ENCODE peak calls at places on chromosomes 5 and 9, in five cellular contexts. One of them, this sample, is unnamed. For H3K36me3, the result is how much of the 10 kb centered on the place peaks cover.

GRCh38 chr5:126503602-126504104 is 80.4 kb downstream of the GRAMD2B start:
- DNase-seq in esophagus squamous epithelium: no peak
- DNase-seq in IMR-90: peak
- DNase-seq in neural progenitor cell: no peak
- DNase-seq in MM.1S: no peak
- DNase-seq in this sample: peak

GRCh38 chr5:14211818-14212799 is 69.0 kb downstream of the TRIO start:
- DNase-seq in IMR-90: no peak
- DNase-seq in neural progenitor cell: no peak
- DNase-seq in MM.1S: peak
- DNase-seq in esophagus squamous epithelium: no peak
- DNase-seq in this sample: no peak

GRCh38 chr9:33139421-33140228 is 27.5 kb downstream of the B4GALT1 start:
- DNase-seq in IMR-90: peak
- DNase-seq in MM.1S: no peak
- DNase-seq in esophagus squamous epithelium: no peak
- DNase-seq in neural progenitor cell: peak
- DNase-seq in this sample: peak

GRCh38 chr5:122653087-122654017 is 121.5 kb upstream of the SNX2 start:
- DNase-seq in neural progenitor cell: no peak
- DNase-seq in esophagus squamous epithelium: no peak
- DNase-seq in IMR-90: peak
- DNase-seq in MM.1S: no peak
- DNase-seq in this sample: peak

GRCh38 chr9:137705443-137705863 is 86.6 kb downstream of the EHMT1 start:
- DNase-seq in IMR-90: no peak
- DNase-seq in esophagus squamous epithelium: no peak
- DNase-seq in MM.1S: no peak
- DNase-seq in neural progenitor cell: no peak
- DNase-seq in this sample: no peak

GRCh38 chr5:8226148-8226547 is 357.2 kb downstream of the MTRR start:
- DNase-seq in MM.1S: peak
- DNase-seq in neural progenitor cell: no peak
- DNase-seq in esophagus squamous epithelium: no peak
- DNase-seq in IMR-90: no peak
- DNase-seq in this sample: no peak

GRCh38 chr5:143025971-143026370 is 255.8 kb downstream of the ARHGAP26 start:
- DNase-seq in esophagus squamous epithelium: no peak
- DNase-seq in MM.1S: no peak
- DNase-seq in neural progenitor cell: no peak
- DNase-seq in IMR-90: peak
- DNase-seq in this sample: no peak

GRCh38 chr9:97628668-97629067 is 4.5 kb downstream of the TSTD2 start:
- DNase-seq in MM.1S: no peak
- DNase-seq in esophagus squamous epithelium: no peak
- DNase-seq in neural progenitor cell: peak
- DNase-seq in IMR-90: no peak
- DNase-seq in this sample: no peak

GRCh38 chr9:136949239-136949816 is 2.7 kb upstream of the LCN12 start:
- DNase-seq in MM.1S: no peak
- DNase-seq in esophagus squamous epithelium: no peak
- DNase-seq in IMR-90: no peak
- DNase-seq in neural progenitor cell: peak
- DNase-seq in this sample: no peak

GRCh38 chr5:142499591-142500384 is 175.0 kb upstream of the SPRY4 start:
- DNase-seq in esophagus squamous epithelium: no peak
- DNase-seq in neural progenitor cell: no peak
- DNase-seq in MM.1S: no peak
- DNase-seq in IMR-90: no peak
- DNase-seq in this sample: no peak

GRCh38 chr5:43839218-43839617 is 236.2 kb downstream of the NNT start:
- DNase-seq in neural progenitor cell: no peak
- DNase-seq in MM.1S: no peak
- DNase-seq in esophagus squamous epithelium: no peak
- DNase-seq in IMR-90: peak
- DNase-seq in this sample: peak

GRCh38 chr9:25260056-25260455 is 418.2 kb downstream of the TUSC1 start:
- DNase-seq in esophagus squamous epithelium: no peak
- DNase-seq in MM.1S: no peak
- DNase-seq in IMR-90: no peak
- DNase-seq in neural progenitor cell: no peak
- DNase-seq in this sample: no peak

GRCh38 chr9:72315510-72316287 is 49.3 kb downstream of the ZFAND5 start:
- DNase-seq in esophagus squamous epithelium: no peak
- DNase-seq in neural progenitor cell: peak
- DNase-seq in MM.1S: no peak
- DNase-seq in IMR-90: peak
- DNase-seq in this sample: no peak

GRCh38 chr5:178114325-178115135 is 1.2 kb downstream of the N4BP3 start:
- DNase-seq in neural progenitor cell: peak
- DNase-seq in esophagus squamous epithelium: no peak
- DNase-seq in IMR-90: no peak
- DNase-seq in MM.1S: no peak
- DNase-seq in this sample: no peak

GRCh38 chr9:100601216-100601615 is 23.3 kb downstream of the CAVIN4 start:
- DNase-seq in neural progenitor cell: peak
- DNase-seq in esophagus squamous epithelium: no peak
- DNase-seq in MM.1S: peak
- DNase-seq in IMR-90: peak
- DNase-seq in this sample: peak

GRCh38 chr9:121308765-121309164 is 40.8 kb downstream of the GSN start:
- DNase-seq in neural progenitor cell: no peak
- DNase-seq in IMR-90: no peak
- DNase-seq in MM.1S: no peak
- DNase-seq in esophagus squamous epithelium: no peak
- DNase-seq in this sample: no peak

GRCh38 chr9:133090752-133091325 is 29.1 kb downstream of the CEL start:
- DNase-seq in IMR-90: no peak
- DNase-seq in esophagus squamous epithelium: no peak
- DNase-seq in MM.1S: no peak
- DNase-seq in neural progenitor cell: no peak
- DNase-seq in this sample: no peak

GRCh38 chr5:168916852-168917251 is 337.7 kb upstream of the PANK3 start:
- DNase-seq in IMR-90: no peak
- DNase-seq in neural progenitor cell: no peak
- DNase-seq in esophagus squamous epithelium: no peak
- DNase-seq in MM.1S: no peak
- DNase-seq in this sample: no peak

GRCh38 chr5:74316064-74316586 is 324.4 kb downstream of the ENC1 start:
- DNase-seq in IMR-90: peak
- DNase-seq in neural progenitor cell: peak
- DNase-seq in esophagus squamous epithelium: no peak
- DNase-seq in MM.1S: no peak
- DNase-seq in this sample: peak

GRCh38 chr5:56269216-56269927 is 36.2 kb upstream of the ANKRD55 start:
- DNase-seq in MM.1S: peak
- DNase-seq in neural progenitor cell: peak
- DNase-seq in IMR-90: peak
- DNase-seq in esophagus squamous epithelium: no peak
- DNase-seq in this sample: peak

GRCh38 chr9:80114241-80114640 is 542.5 kb downstream of the TLE4 start:
- DNase-seq in MM.1S: no peak
- DNase-seq in neural progenitor cell: no peak
- DNase-seq in IMR-90: no peak
- DNase-seq in esophagus squamous epithelium: no peak
- DNase-seq in this sample: no peak

GRCh38 chr5:98514106-98514665 is 259.3 kb upstream of the RGMB start:
- DNase-seq in MM.1S: no peak
- DNase-seq in IMR-90: no peak
- DNase-seq in neural progenitor cell: no peak
- DNase-seq in esophagus squamous epithelium: no peak
- DNase-seq in this sample: no peak

DNA sequence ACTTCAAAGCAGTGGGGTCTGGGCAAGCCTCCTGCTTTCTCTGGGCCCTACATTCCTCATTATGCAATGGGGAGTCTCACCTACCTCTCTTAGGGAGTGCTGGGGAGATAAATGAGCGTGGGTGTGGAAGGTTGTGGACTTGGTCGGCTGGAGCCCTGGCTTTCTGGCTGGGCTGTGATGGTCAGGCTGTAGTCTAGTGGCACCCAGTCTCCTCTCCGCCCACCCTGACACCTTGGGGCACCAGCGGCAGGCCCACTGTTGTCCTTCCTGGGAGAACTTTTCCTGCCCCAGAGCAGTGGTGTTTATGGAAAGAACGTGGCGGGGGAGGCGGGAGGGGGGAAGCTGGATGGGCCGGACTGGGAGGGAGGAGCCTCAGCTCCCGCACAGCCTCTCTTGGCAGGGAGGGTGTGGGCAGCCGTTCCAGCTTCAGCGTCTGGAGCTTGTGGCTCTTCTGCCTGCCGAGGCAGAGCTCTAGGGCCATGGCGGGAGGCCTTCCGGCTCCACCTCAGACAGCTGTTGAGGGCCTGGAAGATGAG is 4.1 kb downstream of the PTGS1 start:
- DNase-seq in neural progenitor cell: peak
- DNase-seq in MM.1S: no peak
- DNase-seq in IMR-90: peak
- DNase-seq in esophagus squamous epithelium: no peak
- DNase-seq in this sample: peak
- H3K27ac ChIP-seq in neural progenitor cell: no peak
- H3K27ac ChIP-seq in MM.1S: no peak
- H3K27ac ChIP-seq in IMR-90: peak
- H3K27ac ChIP-seq in esophagus squamous epithelium: peak
- H3K27ac ChIP-seq in this sample: no peak

GRCh38 chr9:35714123-35714522 is 17.9 kb downstream of the TLN1 start:
- DNase-seq in neural progenitor cell: no peak
- DNase-seq in esophagus squamous epithelium: no peak
- DNase-seq in MM.1S: no peak
- DNase-seq in IMR-90: no peak
- DNase-seq in this sample: no peak

GRCh38 chr9:35714579-35715252 is 17.3 kb downstream of the TLN1 start:
- DNase-seq in esophagus squamous epithelium: no peak
- DNase-seq in neural progenitor cell: no peak
- DNase-seq in MM.1S: no peak
- DNase-seq in IMR-90: no peak
- DNase-seq in this sample: no peak

GRCh38 chr9:35713578-35713977 is 18.4 kb downstream of the TLN1 start:
- DNase-seq in MM.1S: no peak
- DNase-seq in neural progenitor cell: no peak
- DNase-seq in IMR-90: no peak
- DNase-seq in esophagus squamous epithelium: no peak
- DNase-seq in this sample: no peak

GRCh38 chr9:35711501-35712428 is 20.2 kb downstream of the TLN1 start:
- DNase-seq in MM.1S: peak
- DNase-seq in IMR-90: no peak
- DNase-seq in esophagus squamous epithelium: no peak
- DNase-seq in neural progenitor cell: no peak
- DNase-seq in this sample: no peak

GRCh38 chr9:35712762-35713400 is 19.1 kb downstream of the TLN1 start:
- DNase-seq in MM.1S: no peak
- DNase-seq in esophagus squamous epithelium: no peak
- DNase-seq in IMR-90: no peak
- DNase-seq in neural progenitor cell: no peak
- DNase-seq in this sample: no peak
- TF ChIP-seq CTCF in MM.1S: no peak
- TF ChIP-seq CTCF in esophagus squamous epithelium: no peak
- TF ChIP-seq CTCF in IMR-90: no peak
- TF ChIP-seq CTCF in neural progenitor cell: peak
- TF ChIP-seq CTCF in this sample: no peak

DNA sequence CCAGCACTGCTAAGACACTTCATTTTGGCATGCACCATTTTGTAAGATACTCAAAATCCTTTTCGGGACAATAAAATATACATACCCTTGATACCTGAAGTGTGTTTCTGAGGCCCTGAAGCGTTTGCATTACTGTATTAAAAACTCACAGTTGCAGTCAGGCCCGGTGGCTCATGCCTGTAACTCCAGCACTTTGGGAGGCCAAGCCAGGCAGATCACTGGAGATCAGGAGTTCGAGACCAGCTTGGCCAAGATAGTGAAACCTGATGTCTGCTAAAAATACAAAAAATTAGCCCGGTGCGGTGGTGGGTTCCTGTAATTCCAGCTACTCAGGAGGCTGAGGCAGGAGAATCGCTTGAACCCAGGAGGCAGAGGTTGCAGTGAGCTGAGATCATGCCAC is 2.5 kb upstream of the EIF4EBP3 start:
- DNase-seq in MM.1S: no peak
- DNase-seq in neural progenitor cell: no peak
- DNase-seq in esophagus squamous epithelium: no peak
- DNase-seq in IMR-90: no peak
- DNase-seq in this sample: no peak
- H3K36me3 ChIP-seq in MM.1S: under half
- H3K36me3 ChIP-seq in neural progenitor cell: under half
- H3K36me3 ChIP-seq in esophagus squamous epithelium: under half
- H3K36me3 ChIP-seq in IMR-90: under half
- H3K36me3 ChIP-seq in this sample: under half

GRCh38 chr5:172110260-172110815 is 77.7 kb downstream of the STK10 start:
- DNase-seq in MM.1S: no peak
- DNase-seq in esophagus squamous epithelium: no peak
- DNase-seq in IMR-90: no peak
- DNase-seq in neural progenitor cell: no peak
- DNase-seq in this sample: no peak

GRCh38 chr5:172113036-172113435 is 75.0 kb downstream of the STK10 start:
- DNase-seq in IMR-90: no peak
- DNase-seq in esophagus squamous epithelium: no peak
- DNase-seq in neural progenitor cell: no peak
- DNase-seq in MM.1S: no peak
- DNase-seq in this sample: peak

GRCh38 chr5:172107606-172108005 is 80.4 kb downstream of the STK10 start:
- DNase-seq in neural progenitor cell: no peak
- DNase-seq in esophagus squamous epithelium: no peak
- DNase-seq in MM.1S: no peak
- DNase-seq in IMR-90: peak
- DNase-seq in this sample: peak

GRCh38 chr5:172109749-172110148 is 78.3 kb downstream of the STK10 start:
- DNase-seq in IMR-90: no peak
- DNase-seq in neural progenitor cell: no peak
- DNase-seq in esophagus squamous epithelium: no peak
- DNase-seq in MM.1S: no peak
- DNase-seq in this sample: no peak

DNA sequence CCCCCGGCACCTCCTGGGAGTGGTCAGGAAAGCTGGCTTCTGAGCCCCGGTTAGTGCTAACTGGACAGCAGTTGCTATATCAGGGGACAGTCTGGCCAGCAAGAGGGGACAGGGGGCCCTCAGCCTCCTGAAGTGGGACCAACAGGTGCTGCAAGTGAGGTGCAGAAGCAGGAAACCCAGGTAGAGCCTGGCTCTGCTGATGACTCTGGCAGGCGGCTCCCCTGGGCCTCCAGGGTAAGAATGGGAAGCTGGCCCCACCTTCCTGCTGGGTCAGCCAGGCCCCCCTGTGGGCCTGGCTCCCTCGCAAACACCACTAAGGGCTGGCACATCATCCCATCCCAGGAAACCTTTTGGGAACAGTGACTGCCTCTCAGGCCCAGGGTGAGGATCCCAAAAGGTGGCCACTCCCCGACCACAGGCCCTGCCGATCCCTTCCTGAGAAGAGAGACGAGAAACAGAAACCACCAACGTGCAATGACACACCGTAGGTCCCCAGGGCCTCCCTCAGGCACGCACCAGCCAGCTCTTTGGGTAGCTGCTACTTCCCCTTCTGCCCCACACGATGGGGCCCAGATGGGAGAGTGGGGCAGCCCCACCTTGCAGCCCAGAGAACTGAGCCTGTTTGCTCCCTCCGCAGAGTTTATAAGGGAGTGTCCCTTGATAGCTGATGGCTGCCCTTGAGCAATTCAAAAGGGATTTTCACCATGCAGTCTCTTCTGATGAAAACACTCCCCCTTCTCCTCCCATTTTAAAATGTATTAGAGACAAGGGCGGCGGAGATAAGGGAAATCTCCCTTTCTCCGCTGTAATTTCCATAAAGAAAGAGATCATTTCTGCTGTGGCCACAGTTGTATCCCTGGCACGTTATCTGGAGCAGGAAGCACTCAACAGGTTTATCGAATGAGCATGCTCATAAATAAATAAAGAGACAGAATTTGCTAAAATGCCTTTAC is 76.8 kb downstream of the STK10 start:
- DNase-seq in esophagus squamous epithelium: peak
- DNase-seq in neural progenitor cell: peak
- DNase-seq in IMR-90: peak
- DNase-seq in MM.1S: peak
- DNase-seq in this sample: peak
- H3K27ac ChIP-seq in esophagus squamous epithelium: peak
- H3K27ac ChIP-seq in neural progenitor cell: no peak
- H3K27ac ChIP-seq in IMR-90: peak
- H3K27ac ChIP-seq in MM.1S: peak
- H3K27ac ChIP-seq in this sample: peak

This sample was measured in brain microvascular endothelial cell.